ENCODE peak calls at places on chromosomes 4 and X, in four cellular contexts. B is brain microvascular endothelial cell, G is astrocyte of the spinal cord, K is adipocyte. V is an unnamed sample.

GRCh38 chr4:7328913-7329638 is 105.7 kb downstream of the PSAPL1 start:
- DNase-seq in B (peak; percentile 77), G (peak; percentile 77), K (peak; percentile 84), V (peak; percentile 58)

GRCh38 chrX:54807524-54808108 is at the start of gene MAGED2:
- DNase-seq in B (no peak), G (peak; percentile 47), K (peak; percentile 70), V (peak; percentile 64)

GRCh38 chr4:5429747-5430146 is 278.6 kb downstream of the EVC2 start:
- DNase-seq in B (no peak), G (no peak), K (no peak), V (no peak)

GRCh38 chrX:149758068-149758714 is 15.7 kb upstream of the HSFX1 start:
- DNase-seq in B (no peak), G (no peak), K (no peak), V (no peak)

GRCh38 chrX:38061335-38061734 is 55.0 kb downstream of the SYTL5 start:
- DNase-seq in B (no peak), G (peak; percentile 34), K (peak; percentile 19), V (no peak)

GRCh38 chrX:122188751-122189150 is 995.3 kb upstream of the GRIA3 start:
- DNase-seq in B (no peak), G (no peak), K (peak; percentile 39), V (no peak)

GRCh38 chr4:172996571-172997216 is 171.9 kb upstream of the GALNT7 start:
- DNase-seq in B (peak; percentile 85), G (peak; percentile 86), K (peak; percentile 60), V (peak; percentile 61)

GRCh38 chrX:19344207-19344534 is 444 bp downstream of the PDHA1 start:
- DNase-seq in B (no peak), G (no peak), K (peak; percentile 57), V (no peak)

GRCh38 chr4:23788460-23788859 is 101.4 kb downstream of the PPARGC1A start:
- DNase-seq in B (no peak), G (no peak), K (no peak), V (peak; percentile 37)

GRCh38 chrX:2614911-2615310 is 76.2 kb upstream of the CD99 start:
- DNase-seq in B (peak; percentile 66), G (peak; percentile 68), K (peak; percentile 94), V (peak; percentile 86)

GRCh38 chrX:126575911-126576310 is 23.3 kb upstream of the DCAF12L1 start:
- DNase-seq in B (no peak), G (no peak), K (no peak), V (no peak)

GRCh38 chr4:39698424-39699009 is 581 bp downstream of the UBE2K start:
- DNase-seq in B (no peak), G (peak; percentile 37), K (peak; percentile 76), V (peak; percentile 32)

GRCh38 chr4:114161809-114162208 is 182.4 kb upstream of the ARSJ start:
- DNase-seq in B (no peak), G (no peak), K (no peak), V (no peak)

DNA sequence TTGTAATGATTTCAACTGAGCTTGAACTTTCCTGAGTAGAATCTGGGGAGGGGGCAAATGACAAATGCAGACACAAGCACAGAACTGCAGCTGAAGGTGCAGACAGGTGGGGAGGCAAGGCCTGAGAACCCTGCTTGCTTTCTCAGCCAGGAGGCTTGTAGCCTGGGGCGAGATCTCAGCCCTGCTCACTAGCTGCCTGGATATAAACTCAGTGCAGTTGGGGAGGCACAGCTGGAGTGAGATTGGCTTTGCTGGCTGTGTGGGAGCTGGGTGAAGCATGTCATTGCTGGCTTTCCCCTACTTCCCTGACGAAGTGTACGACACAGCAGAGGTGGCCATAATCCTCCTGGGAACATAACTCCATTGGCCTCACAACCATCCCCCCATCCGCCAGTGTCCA is 55.5 kb upstream of the NEXMIF start:
- DNase-seq in B (no peak), G (no peak), K (no peak), V (no peak)
- H3K4me3 ChIP-seq in B (no peak overlapping the region), G (no peak overlapping the region), K (no peak overlapping the region), V (no peak overlapping the region)

GRCh38 chr4:190017357-190018200 is 9.5 kb downstream of the FRG2 start:
- DNase-seq in B (no peak), G (no peak), K (no peak), V (no peak)

GRCh38 chr4:190014771-190015537 is 12.1 kb downstream of the FRG2 start:
- DNase-seq in B (no peak), G (no peak), K (no peak), V (peak; percentile 21)

GRCh38 chr4:190016369-190017289 is 10.4 kb downstream of the FRG2 start:
- DNase-seq in B (no peak), G (no peak), K (no peak), V (no peak)

GRCh38 chr4:190018201-190018920 is 8.7 kb downstream of the FRG2 start:
- DNase-seq in B (no peak), G (no peak), K (no peak), V (no peak)

DNA sequence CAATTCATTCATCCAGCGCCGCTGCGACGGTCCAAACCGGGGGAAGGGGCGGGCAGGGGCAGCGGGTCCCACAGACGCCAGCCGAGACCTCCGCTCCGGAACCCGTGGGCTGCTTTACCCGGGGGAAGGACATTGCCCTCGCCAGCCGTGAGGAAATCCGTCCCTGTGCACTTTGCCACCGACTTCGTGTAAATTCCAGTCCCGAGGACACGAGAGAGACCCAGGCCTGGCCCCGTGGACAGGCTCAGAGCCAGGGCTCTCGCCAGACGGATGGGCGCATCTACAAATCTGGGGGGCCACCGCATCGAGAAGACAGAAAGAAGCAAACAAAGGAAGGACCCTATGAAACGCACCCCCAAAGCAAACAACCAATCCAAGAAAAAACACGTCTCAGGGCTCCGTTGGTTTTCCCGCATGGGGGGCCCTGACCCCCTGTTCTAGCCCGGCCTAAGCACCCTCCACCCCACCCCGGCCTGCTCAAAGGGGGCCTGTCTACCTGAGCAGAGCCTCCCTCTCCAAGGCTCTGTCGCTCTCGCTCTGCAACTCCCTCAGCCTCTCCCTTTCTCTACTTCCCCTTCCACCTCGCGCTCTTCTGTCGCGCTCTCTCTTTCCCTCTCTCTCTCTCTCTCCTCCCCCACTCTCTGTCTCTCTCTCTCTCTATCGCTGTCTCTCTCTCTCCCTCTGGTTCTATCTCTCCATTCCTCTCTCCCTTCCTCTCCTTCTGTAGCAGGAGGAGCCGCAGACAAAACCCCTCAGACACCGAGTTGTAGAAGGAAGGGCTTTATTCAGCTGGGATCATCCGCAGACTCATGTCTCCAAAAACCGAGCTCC is 11.3 kb downstream of the FRG2 start:
- DNase-seq in B (no peak), G (no peak), K (no peak), V (no peak)
- H3K4me3 ChIP-seq in B (no peak overlapping the region), G (no peak overlapping the region), K (no peak overlapping the region), V (no peak overlapping the region)

GRCh38 chr4:56906534-56906933 is 1.2 kb upstream of the REST start:
- DNase-seq in B (no peak), G (no peak), K (peak; percentile 41), V (no peak)
- H3K4me3 ChIP-seq in B (no peak overlapping the region), G (no peak overlapping the region), K (peak overlapping the region; percentile 96), V (no peak overlapping the region)

GRCh38 chr4:2813446-2814405 is 20.8 kb downstream of the SH3BP2 start:
- DNase-seq in B (no peak), G (no peak), K (no peak), V (no peak)
- H3K4me3 ChIP-seq in B (no peak overlapping the region), G (no peak overlapping the region), K (peak overlapping the region; percentile 72), V (no peak overlapping the region)

GRCh38 chr4:74362347-74362746 is 2.6 kb upstream of the EREG start:
- DNase-seq in B (no peak), G (no peak), K (no peak), V (peak; percentile 50)

GRCh38 chr4:74364649-74365491 is at the start of gene EREG:
- DNase-seq in B (peak; percentile 90), G (peak; percentile 50), K (peak; percentile 60), V (peak; percentile 55)

GRCh38 chr4:74367656-74368055 is 2.7 kb downstream of the EREG start:
- DNase-seq in B (no peak), G (no peak), K (no peak), V (no peak)

GRCh38 chr4:74366367-74366891 is 1.5 kb downstream of the EREG start:
- DNase-seq in B (no peak), G (no peak), K (no peak), V (no peak)

GRCh38 chr4:74365761-74366160 is 816 bp downstream of the EREG start:
- DNase-seq in B (no peak), G (no peak), K (no peak), V (no peak)
- H3K4me3 ChIP-seq in B (peak overlapping the region; percentile 77), G (peak overlapping the region; percentile 51), K (peak overlapping the region; percentile 84), V (peak overlapping the region; percentile 17)

GRCh38 chr4:70997068-70997467 is 3.6 kb downstream of the DCK start:
- DNase-seq in B (no peak), G (no peak), K (no peak), V (no peak)

GRCh38 chr4:70993181-70994068 is at the start of gene DCK:
- DNase-seq in B (peak; percentile 66), G (peak; percentile 92), K (peak; percentile 96), V (peak; percentile 94)

GRCh38 chr4:70994387-70995099 is 1.1 kb downstream of the DCK start:
- DNase-seq in B (no peak), G (no peak), K (no peak), V (no peak)

GRCh38 chr4:70994069-70994366 is 569 bp downstream of the DCK start:
- DNase-seq in B (no peak), G (no peak), K (no peak), V (no peak)

GRCh38 chr4:70996014-70996353 is 2.5 kb downstream of the DCK start:
- DNase-seq in B (no peak), G (no peak), K (no peak), V (no peak)
- H3K4me3 ChIP-seq in B (no peak overlapping the region), G (no peak overlapping the region), K (no peak overlapping the region), V (no peak overlapping the region)

DNA sequence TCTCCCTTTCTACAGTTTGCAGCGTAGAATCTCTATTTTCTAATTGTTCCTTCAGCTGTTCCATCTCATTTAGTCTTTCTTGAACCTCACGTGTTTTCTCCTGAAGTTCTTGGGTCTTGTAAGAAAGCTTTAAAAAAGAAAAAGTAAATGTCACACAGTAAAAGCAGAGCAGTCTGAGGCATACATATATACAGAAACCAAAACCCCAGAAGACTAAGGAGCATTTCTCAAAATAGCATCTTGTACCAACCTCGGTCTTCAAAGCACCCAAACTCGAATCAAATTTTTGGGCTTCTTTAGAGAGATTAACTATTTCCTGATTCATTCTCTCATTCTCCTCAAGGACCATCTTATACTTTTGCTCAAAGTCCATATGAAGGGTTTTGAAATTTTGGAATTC is 39.4 kb downstream of the CENPE start:
- DNase-seq in B (no peak), G (no peak), K (no peak), V (no peak)
- H3K4me3 ChIP-seq in B (no peak overlapping the region), G (no peak overlapping the region), K (no peak overlapping the region), V (no peak overlapping the region)

DNA sequence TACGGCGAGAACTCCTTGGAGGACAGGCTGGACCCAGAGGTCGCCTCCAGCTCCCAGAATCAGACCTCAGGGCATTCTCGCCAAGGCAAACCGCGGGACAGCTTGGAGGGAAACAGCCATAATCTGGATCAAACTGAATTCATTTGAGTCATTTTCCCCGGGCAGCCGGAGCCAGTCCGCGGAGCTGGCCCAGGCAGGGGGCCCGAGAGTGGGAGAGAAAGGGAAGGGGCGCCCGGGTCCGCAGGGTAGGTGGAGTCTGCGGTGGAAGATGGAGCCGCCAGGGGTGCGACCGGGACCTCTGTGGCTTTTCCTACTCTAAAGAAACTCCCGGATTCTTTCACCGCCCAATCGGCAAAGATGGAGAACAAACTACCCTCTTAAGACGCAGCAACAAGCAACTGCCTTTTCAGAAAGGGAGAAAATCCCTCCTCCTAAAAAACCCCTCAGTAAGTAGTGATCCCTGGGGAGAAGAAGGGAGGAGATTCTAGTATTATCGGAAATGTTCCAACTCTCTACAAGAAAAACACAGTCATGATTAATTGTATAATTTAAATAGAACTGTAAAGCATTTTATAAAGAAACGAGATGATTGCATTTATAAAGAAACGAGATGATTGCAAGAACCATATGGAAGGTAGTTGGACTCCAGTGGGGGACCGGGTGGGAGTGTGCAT is 5.1 kb downstream of the NKX3-2 start:
- DNase-seq in B (no peak), G (no peak), K (no peak), V (no peak)
- H3K4me3 ChIP-seq in B (no peak overlapping the region), G (no peak overlapping the region), K (peak overlapping the region; percentile 58), V (no peak overlapping the region)

V was measured in cardiac fibroblast.